ENCODE peak calls at places on chromosomes 13 and 19, in five cellular contexts. Z is heart left ventricle, K is fibroblast of pulmonary artery, A is testis, G is PC-3. S is an unnamed sample.

GRCh38 chr19:11480081-11480926 is 542 bp downstream of the ELAVL3 start:
- DNase-seq in Z (no peak), G (no peak), K (no peak), A (no peak), S (no peak)

GRCh38 chr13:100541882-100542545 is 46.6 kb downstream of the GGACT start:
- DNase-seq in Z (peak), G (no peak), A (no peak), K (no peak), S (no peak)

GRCh38 chr13:44063881-44064280 is 184.2 kb downstream of the LACC1 start:
- DNase-seq in K (no peak), Z (no peak), G (no peak), A (no peak), S (no peak)

GRCh38 chr13:113475280-113475679 is 15.2 kb downstream of the DCUN1D2 start:
- DNase-seq in A (no peak), K (no peak), Z (no peak), G (no peak), S (no peak)

GRCh38 chr13:99419591-99420243 is 81.6 kb upstream of the TM9SF2 start:
- DNase-seq in K (no peak), Z (no peak), A (no peak), G (no peak), S (no peak)

GRCh38 chr13:110770678-110771077 is 57.2 kb downstream of the ING1 start:
- DNase-seq in K (no peak), Z (no peak), A (no peak), G (no peak), S (no peak)

GRCh38 chr19:15251749-15252397 is 19.6 kb upstream of the EPHX3 start:
- DNase-seq in A (peak), G (peak), Z (peak), K (peak), S (peak)

GRCh38 chr19:5880604-5881078 is 10.3 kb upstream of the FUT5 start:
- DNase-seq in G (no peak), Z (peak), K (peak), A (peak), S (peak)

GRCh38 chr19:15116856-15117255 is 9.7 kb downstream of the SYDE1 start:
- DNase-seq in G (no peak), A (no peak), K (no peak), Z (no peak), S (no peak)

GRCh38 chr19:38359242-38360021 is 14.9 kb upstream of the PSMD8 start:
- DNase-seq in K (no peak), A (no peak), G (no peak), Z (no peak), S (no peak)

GRCh38 chr19:38360351-38360750 is 14.0 kb upstream of the PSMD8 start:
- DNase-seq in A (no peak), K (no peak), G (no peak), Z (no peak), S (no peak)

GRCh38 chr19:38361633-38362075 is 12.7 kb upstream of the PSMD8 start:
- DNase-seq in Z (peak), G (peak), A (peak), K (peak), S (peak)

GRCh38 chr19:38362076-38362945 is 12.1 kb upstream of the PSMD8 start:
- DNase-seq in Z (peak), K (peak), A (peak), G (peak), S (peak)

DNA sequence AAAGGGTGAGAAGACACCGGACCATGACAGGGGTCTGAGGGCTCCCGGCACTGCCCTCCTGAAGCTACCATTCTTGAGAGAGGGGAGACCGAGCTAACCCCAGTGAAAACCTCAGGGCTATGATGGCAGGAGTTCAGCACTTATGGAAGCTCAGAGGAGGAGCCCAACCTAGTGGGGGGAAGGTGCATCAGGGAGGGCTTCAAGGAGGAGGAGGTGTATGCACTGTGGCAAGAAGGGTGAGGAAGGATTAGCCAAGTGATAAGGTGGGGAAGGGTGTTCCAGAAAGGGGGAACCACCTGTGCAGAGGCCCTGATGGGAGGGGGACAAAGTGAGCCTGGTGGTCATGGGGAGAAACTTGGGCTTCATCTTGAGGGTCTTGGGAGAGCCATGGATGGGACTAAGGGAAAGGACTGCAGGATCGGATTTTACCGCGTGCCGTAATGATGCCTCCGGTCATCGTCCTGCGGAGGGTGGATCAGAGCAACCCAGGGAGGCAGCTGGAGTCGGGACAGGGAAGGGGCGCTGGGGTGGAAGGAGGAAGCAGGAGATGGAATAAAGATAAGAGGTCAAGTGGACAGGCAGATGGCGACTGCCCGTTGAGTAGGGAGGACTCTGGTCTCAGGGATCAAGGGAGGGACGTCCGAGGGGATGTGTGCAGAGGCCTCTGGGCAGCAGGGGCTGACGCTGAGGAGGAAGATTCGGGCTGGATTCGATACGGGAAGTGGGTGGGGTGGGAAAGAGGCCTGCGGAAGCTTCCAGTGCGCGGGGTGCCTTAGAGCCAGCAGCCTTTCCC is 13.3 kb upstream of the PSMD8 start:
- DNase-seq in K (no peak), A (no peak), Z (no peak), G (no peak), S (no peak)
- H3K4me3 ChIP-seq in K (peak), A (peak), Z (peak), G (peak), S (peak)

DNA sequence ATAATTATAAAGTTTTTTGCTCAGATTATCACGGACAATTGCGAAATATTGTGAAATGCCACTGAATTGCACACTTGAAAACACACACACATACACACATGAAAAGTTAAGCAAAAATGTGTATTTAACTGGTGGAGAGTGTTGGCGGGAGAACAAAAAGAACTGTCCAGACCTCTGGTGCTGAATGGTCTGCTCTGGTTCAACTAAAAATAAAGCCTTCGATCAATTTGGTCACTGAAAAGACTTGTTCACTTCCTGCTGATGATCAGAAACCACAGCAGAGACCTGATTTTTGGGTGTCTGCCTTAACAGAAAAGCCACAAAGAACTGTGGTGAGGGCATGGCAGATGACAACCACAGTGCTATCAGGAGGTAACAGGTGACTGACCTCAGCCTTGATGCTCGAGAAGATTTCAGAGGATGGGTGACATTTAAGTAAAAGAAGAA is 4.0 kb upstream of the IGFL1 start:
- DNase-seq in Z (no peak), G (peak), A (no peak), K (peak), S (peak)
- TF ChIP-seq CTCF in Z (no peak), G (no peak), A (no peak), K (no peak), S (no peak)

DNA sequence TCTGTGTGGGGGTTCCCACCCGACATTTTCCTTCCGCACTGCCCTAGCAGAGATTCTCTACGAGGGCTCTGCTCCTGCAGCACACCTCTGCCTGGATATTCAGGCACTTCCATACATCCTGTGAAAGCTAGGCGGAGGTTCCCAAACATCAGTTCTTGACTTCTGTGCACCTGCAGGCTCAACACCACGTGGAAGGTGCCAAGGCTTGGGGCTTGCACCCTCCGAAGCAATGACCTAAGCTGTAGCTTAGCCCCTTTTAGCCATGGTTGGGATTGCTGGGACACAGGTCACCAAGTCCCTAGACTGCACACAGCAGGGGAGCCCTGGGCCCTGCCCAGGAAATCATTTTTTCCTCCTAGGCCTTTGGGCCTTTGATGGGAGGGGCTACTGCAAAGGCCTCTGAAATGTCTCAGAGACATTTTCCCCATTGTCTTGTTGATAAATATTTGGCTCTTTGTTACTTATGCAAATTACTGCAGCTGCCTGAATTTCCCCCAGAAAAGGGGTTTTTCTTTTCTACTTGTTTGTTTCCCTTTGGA is 1004.8 kb downstream of the OLFM4 start:
- DNase-seq in A (no peak), Z (no peak), K (no peak), G (no peak), S (no peak)
- H3K4me3 ChIP-seq in A (no peak), Z (no peak), K (no peak), G (no peak), S (no peak)

DNA sequence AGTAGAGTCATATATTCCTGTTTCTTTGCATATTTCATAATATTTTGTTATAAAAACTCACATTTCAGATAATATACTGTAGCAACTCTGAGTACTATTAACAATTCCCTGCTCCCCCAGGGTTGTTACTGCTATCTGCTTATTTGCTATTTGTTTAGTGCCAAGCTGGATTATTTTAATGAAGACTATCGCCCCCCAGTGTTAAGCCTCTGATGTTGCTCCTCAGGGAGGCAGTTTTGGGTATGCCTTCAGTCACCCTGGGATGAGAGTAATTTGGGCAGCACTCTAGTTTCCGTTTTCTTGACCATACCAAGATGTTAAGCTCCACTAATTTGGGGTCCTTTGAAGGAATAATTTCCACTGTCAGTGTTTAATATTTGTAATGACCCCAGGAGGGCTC is 46.0 kb downstream of the MICU2 start:
- DNase-seq in G (peak), K (peak), A (no peak), Z (no peak), S (no peak)
- TF ChIP-seq CTCF in G (peak), K (peak), A (no peak), Z (peak), S (peak)

GRCh38 chr13:29948246-29948645 is 97.8 kb upstream of the UBL3 start:
- DNase-seq in K (no peak), G (no peak), Z (no peak), A (no peak), S (no peak)

GRCh38 chr13:29943301-29944085 is 93.1 kb upstream of the UBL3 start:
- DNase-seq in K (no peak), G (no peak), A (no peak), Z (no peak), S (no peak)

GRCh38 chr13:29947839-29948238 is 97.4 kb upstream of the UBL3 start:
- DNase-seq in K (no peak), G (no peak), Z (no peak), A (no peak), S (no peak)

GRCh38 chr13:29948791-29949190 is 98.4 kb upstream of the UBL3 start:
- DNase-seq in K (no peak), Z (no peak), G (no peak), A (no peak), S (no peak)

GRCh38 chr13:29946093-29946492 is 95.7 kb upstream of the UBL3 start:
- DNase-seq in G (no peak), A (peak), K (no peak), Z (no peak), S (no peak)
- H3K4me3 ChIP-seq in G (no peak), A (no peak), K (no peak), Z (no peak), S (no peak)

GRCh38 chr19:31676271-31677004 is 327.2 kb upstream of the TSHZ3 start:
- DNase-seq in A (peak), Z (no peak), K (no peak), G (no peak), S (peak)
- TF ChIP-seq CTCF in A (peak), Z (peak), K (no peak), G (no peak), S (peak)

DNA sequence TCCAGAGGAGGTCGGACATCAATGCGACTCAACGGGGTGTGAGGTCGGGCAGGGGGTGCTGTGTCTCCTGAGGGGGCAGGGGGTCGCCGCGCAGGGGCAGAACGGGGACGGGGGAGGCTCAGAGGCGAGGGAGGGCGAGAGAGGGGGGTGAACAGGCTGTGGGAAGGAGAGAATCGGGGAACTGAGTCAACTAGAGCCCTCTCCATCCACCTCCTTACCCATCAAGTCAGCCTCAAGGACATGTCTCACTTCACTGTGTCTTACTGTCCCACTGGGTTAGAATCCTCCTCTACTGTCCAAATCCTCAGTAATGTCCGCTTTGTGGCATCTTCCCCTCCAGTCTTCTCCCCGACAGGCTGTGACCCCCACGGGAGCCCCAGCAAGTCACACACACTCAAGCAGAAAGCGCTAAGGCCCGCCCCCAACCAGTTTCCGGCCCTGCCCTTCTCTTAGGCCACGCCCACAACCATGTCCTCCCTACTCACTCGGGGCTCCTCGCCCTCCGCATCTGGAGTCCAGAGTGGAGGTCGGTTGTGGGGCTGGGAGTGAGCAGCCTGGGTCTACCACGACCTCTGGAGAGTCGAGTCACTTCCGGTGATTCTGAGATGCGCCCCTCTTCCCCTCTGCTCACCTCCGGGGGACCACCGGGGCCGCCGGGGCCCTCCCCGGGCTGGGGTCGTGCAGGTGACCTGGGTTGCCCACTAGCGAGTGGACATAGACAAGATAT is 9.3 kb downstream of the PLEKHA4 start:
- DNase-seq in Z (peak), K (no peak), G (no peak), A (no peak), S (no peak)
- H3K4me3 ChIP-seq in Z (no peak), K (no peak), G (no peak), A (peak), S (no peak)